ENCODE peak calls at places on chromosome 11, in five cellular contexts. Z, H, R, Y and O are unnamed samples.

GRCh38 chr11:95827661-95828060 is 37.4 kb downstream of the CEP57 start:
- DNase-seq in Z (no peak), H (no peak), R (no peak), Y (no peak), O (no peak)

GRCh38 chr11:66568124-66568916 is at the start of gene CTSF:
- DNase-seq in Z (peak), H (peak), R (no peak), Y (peak), O (no peak)

GRCh38 chr11:82756765-82757650 is 23.3 kb upstream of the FAM181B start:
- DNase-seq in Z (peak), H (no peak), R (no peak), Y (no peak), O (no peak)

GRCh38 chr11:1931326-1931725 is 11.8 kb downstream of the TNNT3 start:
- DNase-seq in Z (no peak), H (no peak), R (no peak), Y (no peak), O (no peak)

GRCh38 chr11:121334973-121335711 is 42.6 kb downstream of the SC5D start:
- DNase-seq in Z (no peak), H (no peak), R (no peak), Y (no peak), O (no peak)

GRCh38 chr11:102920118-102920684 is 35.3 kb downstream of the MMP13 start:
- DNase-seq in Z (no peak), H (no peak), R (no peak), Y (no peak), O (peak)

GRCh38 chr11:83292709-83293435 is 6.7 kb upstream of the CCDC90B start:
- DNase-seq in Z (peak), H (peak), R (peak), Y (peak), O (no peak)

GRCh38 chr11:129285387-129285786 is 90.3 kb upstream of the BARX2 start:
- DNase-seq in Z (no peak), H (no peak), R (no peak), Y (no peak), O (no peak)

GRCh38 chr11:86660011-86660595 is 12.3 kb downstream of the ME3 start:
- DNase-seq in Z (no peak), H (no peak), R (peak), Y (no peak), O (no peak)

GRCh38 chr11:134502153-134502550 is 90.1 kb upstream of the B3GAT1 start:
- DNase-seq in Z (no peak), H (no peak), R (no peak), Y (no peak), O (no peak)

GRCh38 chr11:81444306-81444705 is 1289.4 kb downstream of the FAM181B start:
- DNase-seq in Z (no peak), H (no peak), R (no peak), Y (no peak), O (no peak)

GRCh38 chr11:79414644-79415317 is 26.0 kb downstream of the TENM4 start:
- DNase-seq in Z (no peak), H (no peak), R (peak), Y (peak), O (no peak)

GRCh38 chr11:36431429-36432092 is 78.5 kb downstream of the TRAF6 start:
- DNase-seq in Z (no peak), H (peak), R (peak), Y (peak), O (peak)

GRCh38 chr11:72685560-72686480 is 11.6 kb upstream of the PDE2A start:
- DNase-seq in Z (no peak), H (no peak), R (no peak), Y (no peak), O (no peak)

GRCh38 chr11:44005956-44006355 is 41.8 kb upstream of the ACCSL start:
- DNase-seq in Z (no peak), H (no peak), R (no peak), Y (no peak), O (no peak)

GRCh38 chr11:46916669-46917108 is 1.7 kb downstream of the LRP4 start:
- DNase-seq in Z (no peak), H (no peak), R (peak), Y (no peak), O (no peak)

GRCh38 chr11:111472228-111472627 is 40.0 kb downstream of the BTG4 start:
- DNase-seq in Z (no peak), H (no peak), R (no peak), Y (no peak), O (no peak)

GRCh38 chr11:69135420-69136363 is 20.0 kb upstream of the SMIM38 start:
- DNase-seq in Z (no peak), H (no peak), R (peak), Y (no peak), O (no peak)

GRCh38 chr11:126544311-126545056 is 189.0 kb downstream of the ST3GAL4 start:
- DNase-seq in Z (no peak), H (no peak), R (peak), Y (no peak), O (peak)